ENCODE peak calls at places on chromosomes 11 and 22, in ten cellular contexts. One of them, this sample, is unnamed.

GRCh38 chr22:49943405-49943765 is 17.2 kb upstream of the PIM3 start:
- DNase-seq in iPS DF 6.9: no peak
- DNase-seq in fibroblast of lung: no peak
- DNase-seq in mucosa of descending colon: no peak
- DNase-seq in PC-3: no peak
- DNase-seq in lower lobe of right lung: no peak
- DNase-seq in CD8-positive, alpha-beta T cell: no peak
- DNase-seq in upper lobe of right lung: no peak
- DNase-seq in heart right ventricle: no peak
- DNase-seq in body of pancreas: no peak
- DNase-seq in this sample: no peak

GRCh38 chr11:47111318-47111804 is 65.3 kb downstream of the ARFGAP2 start:
- DNase-seq in iPS DF 6.9: no peak
- DNase-seq in fibroblast of lung: no peak
- DNase-seq in mucosa of descending colon: no peak
- DNase-seq in PC-3: no peak
- DNase-seq in lower lobe of right lung: no peak
- DNase-seq in CD8-positive, alpha-beta T cell: no peak
- DNase-seq in upper lobe of right lung: no peak
- DNase-seq in heart right ventricle: no peak
- DNase-seq in body of pancreas: no peak
- DNase-seq in this sample: no peak

GRCh38 chr11:87097582-87097981 is 59.8 kb downstream of the TMEM135 start:
- DNase-seq in iPS DF 6.9: peak; percentile 25
- DNase-seq in fibroblast of lung: peak; percentile 20
- DNase-seq in mucosa of descending colon: peak; percentile 48
- DNase-seq in PC-3: peak; percentile 76
- DNase-seq in lower lobe of right lung: no peak
- DNase-seq in CD8-positive, alpha-beta T cell: peak; percentile 50
- DNase-seq in upper lobe of right lung: no peak
- DNase-seq in heart right ventricle: no peak
- DNase-seq in body of pancreas: peak; percentile 55
- DNase-seq in this sample: peak; percentile 39

GRCh38 chr11:10550503-10550902 is 9.5 kb upstream of the RNF141 start:
- DNase-seq in iPS DF 6.9: no peak
- DNase-seq in fibroblast of lung: peak; percentile 73
- DNase-seq in mucosa of descending colon: no peak
- DNase-seq in PC-3: peak; percentile 73
- DNase-seq in lower lobe of right lung: no peak
- DNase-seq in CD8-positive, alpha-beta T cell: no peak
- DNase-seq in upper lobe of right lung: no peak
- DNase-seq in heart right ventricle: no peak
- DNase-seq in body of pancreas: no peak
- DNase-seq in this sample: no peak

GRCh38 chr11:2951235-2952110 is 22.3 kb upstream of the PHLDA2 start:
- DNase-seq in iPS DF 6.9: no peak
- DNase-seq in fibroblast of lung: peak; percentile 82
- DNase-seq in mucosa of descending colon: no peak
- DNase-seq in PC-3: no peak
- DNase-seq in lower lobe of right lung: no peak
- DNase-seq in CD8-positive, alpha-beta T cell: no peak
- DNase-seq in upper lobe of right lung: no peak
- DNase-seq in heart right ventricle: no peak
- DNase-seq in body of pancreas: no peak
- DNase-seq in this sample: no peak

GRCh38 chr11:98100689-98101088 is 920.1 kb upstream of the CNTN5 start:
- DNase-seq in iPS DF 6.9: no peak
- DNase-seq in fibroblast of lung: no peak
- DNase-seq in mucosa of descending colon: no peak
- DNase-seq in PC-3: no peak
- DNase-seq in lower lobe of right lung: no peak
- DNase-seq in CD8-positive, alpha-beta T cell: no peak
- DNase-seq in upper lobe of right lung: no peak
- DNase-seq in heart right ventricle: no peak
- DNase-seq in body of pancreas: no peak
- DNase-seq in this sample: no peak

GRCh38 chr22:43100223-43100622 is 10.3 kb upstream of the BIK start:
- DNase-seq in iPS DF 6.9: no peak
- DNase-seq in fibroblast of lung: no peak
- DNase-seq in mucosa of descending colon: no peak
- DNase-seq in PC-3: no peak
- DNase-seq in lower lobe of right lung: no peak
- DNase-seq in CD8-positive, alpha-beta T cell: no peak
- DNase-seq in upper lobe of right lung: no peak
- DNase-seq in heart right ventricle: no peak
- DNase-seq in body of pancreas: no peak
- DNase-seq in this sample: no peak

GRCh38 chr22:26606611-26607010 is 11.2 kb downstream of the CRYBB1 start:
- DNase-seq in iPS DF 6.9: no peak
- DNase-seq in fibroblast of lung: peak; percentile 86
- DNase-seq in mucosa of descending colon: no peak
- DNase-seq in PC-3: peak; percentile 9
- DNase-seq in lower lobe of right lung: no peak
- DNase-seq in CD8-positive, alpha-beta T cell: no peak
- DNase-seq in upper lobe of right lung: no peak
- DNase-seq in heart right ventricle: no peak
- DNase-seq in body of pancreas: no peak
- DNase-seq in this sample: no peak

GRCh38 chr11:117300773-117301172 is 9.6 kb downstream of the BACE1-AS start:
- DNase-seq in iPS DF 6.9: no peak
- DNase-seq in fibroblast of lung: peak; percentile 29
- DNase-seq in mucosa of descending colon: no peak
- DNase-seq in PC-3: no peak
- DNase-seq in lower lobe of right lung: no peak
- DNase-seq in CD8-positive, alpha-beta T cell: no peak
- DNase-seq in upper lobe of right lung: no peak
- DNase-seq in heart right ventricle: no peak
- DNase-seq in body of pancreas: no peak
- DNase-seq in this sample: no peak

GRCh38 chr11:117298195-117298594 is 7.0 kb downstream of the BACE1-AS start:
- DNase-seq in iPS DF 6.9: no peak
- DNase-seq in fibroblast of lung: peak; percentile 9
- DNase-seq in mucosa of descending colon: no peak
- DNase-seq in PC-3: no peak
- DNase-seq in lower lobe of right lung: no peak
- DNase-seq in CD8-positive, alpha-beta T cell: no peak
- DNase-seq in upper lobe of right lung: no peak
- DNase-seq in heart right ventricle: no peak
- DNase-seq in body of pancreas: no peak
- DNase-seq in this sample: no peak

GRCh38 chr11:117299351-117300300 is 8.5 kb downstream of the BACE1-AS start:
- DNase-seq in iPS DF 6.9: no peak
- DNase-seq in fibroblast of lung: no peak
- DNase-seq in mucosa of descending colon: no peak
- DNase-seq in PC-3: no peak
- DNase-seq in lower lobe of right lung: no peak
- DNase-seq in CD8-positive, alpha-beta T cell: no peak
- DNase-seq in upper lobe of right lung: no peak
- DNase-seq in heart right ventricle: no peak
- DNase-seq in body of pancreas: peak; percentile 64
- DNase-seq in this sample: no peak

GRCh38 chr11:117302228-117302627 is 11.1 kb downstream of the BACE1-AS start:
- DNase-seq in iPS DF 6.9: no peak
- DNase-seq in fibroblast of lung: no peak
- DNase-seq in mucosa of descending colon: no peak
- DNase-seq in PC-3: no peak
- DNase-seq in lower lobe of right lung: no peak
- DNase-seq in CD8-positive, alpha-beta T cell: no peak
- DNase-seq in upper lobe of right lung: no peak
- DNase-seq in heart right ventricle: no peak
- DNase-seq in body of pancreas: no peak
- DNase-seq in this sample: no peak

DNA sequence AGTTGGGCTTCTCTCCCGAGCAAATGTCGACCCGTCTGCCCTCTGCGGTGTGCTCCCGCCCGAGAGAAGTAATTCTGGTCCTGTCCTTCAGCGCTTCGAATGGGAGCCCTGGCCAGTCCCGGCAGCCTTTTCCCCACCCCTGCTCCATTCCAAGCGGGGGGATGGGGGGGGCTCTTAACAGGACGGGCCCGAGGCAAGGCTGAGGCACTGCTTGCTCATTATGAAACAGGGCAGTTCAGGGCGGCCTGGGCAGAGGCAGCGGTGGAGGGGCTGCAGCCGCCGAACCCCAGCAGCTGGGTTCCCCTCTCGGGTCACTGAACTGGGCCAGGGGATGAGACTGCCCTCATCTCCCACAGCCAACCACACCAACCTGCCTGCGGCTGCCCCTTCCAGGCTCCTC is 9.2 kb downstream of the BACE1-AS start:
- DNase-seq in iPS DF 6.9: no peak
- DNase-seq in fibroblast of lung: peak; percentile 69
- DNase-seq in mucosa of descending colon: peak; percentile 32
- DNase-seq in PC-3: no peak
- DNase-seq in lower lobe of right lung: no peak
- DNase-seq in CD8-positive, alpha-beta T cell: no peak
- DNase-seq in upper lobe of right lung: peak; percentile 71
- DNase-seq in heart right ventricle: peak; percentile 33
- DNase-seq in body of pancreas: peak; percentile 64
- DNase-seq in this sample: no peak
- H3K4me3 ChIP-seq in iPS DF 6.9: no peak overlapping the region
- H3K4me3 ChIP-seq in fibroblast of lung: no peak overlapping the region
- H3K4me3 ChIP-seq in mucosa of descending colon: no peak overlapping the region
- H3K4me3 ChIP-seq in PC-3: no peak overlapping the region
- H3K4me3 ChIP-seq in lower lobe of right lung: peak overlapping the region; percentile 17
- H3K4me3 ChIP-seq in CD8-positive, alpha-beta T cell: no peak overlapping the region
- H3K4me3 ChIP-seq in upper lobe of right lung: no peak overlapping the region
- H3K4me3 ChIP-seq in heart right ventricle: no peak overlapping the region
- H3K4me3 ChIP-seq in body of pancreas: no peak overlapping the region
- H3K4me3 ChIP-seq in this sample: no peak overlapping the region

GRCh38 chr11:101296896-101297295 is 167.3 kb upstream of the PGR start:
- DNase-seq in iPS DF 6.9: no peak
- DNase-seq in fibroblast of lung: no peak
- DNase-seq in mucosa of descending colon: no peak
- DNase-seq in PC-3: peak; percentile 44
- DNase-seq in lower lobe of right lung: no peak
- DNase-seq in CD8-positive, alpha-beta T cell: no peak
- DNase-seq in upper lobe of right lung: no peak
- DNase-seq in heart right ventricle: no peak
- DNase-seq in body of pancreas: no peak
- DNase-seq in this sample: no peak
- H3K9me3 ChIP-seq in iPS DF 6.9: no peaks in the 10 kb centered on the region
- H3K9me3 ChIP-seq in fibroblast of lung: no peaks in the 10 kb centered on the region
- H3K9me3 ChIP-seq in mucosa of descending colon: no peaks in the 10 kb centered on the region
- H3K9me3 ChIP-seq in PC-3: no peaks in the 10 kb centered on the region
- H3K9me3 ChIP-seq in lower lobe of right lung: no peaks in the 10 kb centered on the region
- H3K9me3 ChIP-seq in CD8-positive, alpha-beta T cell: no peaks in the 10 kb centered on the region
- H3K9me3 ChIP-seq in upper lobe of right lung: peaks cover 4% of the 10 kb centered on the region
- H3K9me3 ChIP-seq in heart right ventricle: no peaks in the 10 kb centered on the region
- H3K9me3 ChIP-seq in body of pancreas: no peaks in the 10 kb centered on the region
- H3K9me3 ChIP-seq in this sample: no peaks in the 10 kb centered on the region

GRCh38 chr11:80595011-80595410 is 1154.2 kb upstream of the TENM4 start:
- DNase-seq in iPS DF 6.9: no peak
- DNase-seq in fibroblast of lung: peak; percentile 90
- DNase-seq in mucosa of descending colon: no peak
- DNase-seq in PC-3: peak; percentile 69
- DNase-seq in lower lobe of right lung: no peak
- DNase-seq in CD8-positive, alpha-beta T cell: no peak
- DNase-seq in upper lobe of right lung: no peak
- DNase-seq in heart right ventricle: no peak
- DNase-seq in body of pancreas: no peak
- DNase-seq in this sample: no peak

GRCh38 chr11:80593981-80594380 is 1153.2 kb upstream of the TENM4 start:
- DNase-seq in iPS DF 6.9: no peak
- DNase-seq in fibroblast of lung: peak; percentile 82
- DNase-seq in mucosa of descending colon: no peak
- DNase-seq in PC-3: peak; percentile 83
- DNase-seq in lower lobe of right lung: no peak
- DNase-seq in CD8-positive, alpha-beta T cell: no peak
- DNase-seq in upper lobe of right lung: no peak
- DNase-seq in heart right ventricle: no peak
- DNase-seq in body of pancreas: no peak
- DNase-seq in this sample: peak; percentile 3

GRCh38 chr11:80603472-80603871 is 1162.6 kb upstream of the TENM4 start:
- DNase-seq in iPS DF 6.9: no peak
- DNase-seq in fibroblast of lung: no peak
- DNase-seq in mucosa of descending colon: peak; percentile 42
- DNase-seq in PC-3: no peak
- DNase-seq in lower lobe of right lung: no peak
- DNase-seq in CD8-positive, alpha-beta T cell: no peak
- DNase-seq in upper lobe of right lung: no peak
- DNase-seq in heart right ventricle: no peak
- DNase-seq in body of pancreas: no peak
- DNase-seq in this sample: no peak

GRCh38 chr11:80596291-80596810 is 1155.5 kb upstream of the TENM4 start:
- DNase-seq in iPS DF 6.9: no peak
- DNase-seq in fibroblast of lung: peak; percentile 30
- DNase-seq in mucosa of descending colon: no peak
- DNase-seq in PC-3: peak; percentile 16
- DNase-seq in lower lobe of right lung: no peak
- DNase-seq in CD8-positive, alpha-beta T cell: no peak
- DNase-seq in upper lobe of right lung: no peak
- DNase-seq in heart right ventricle: no peak
- DNase-seq in body of pancreas: no peak
- DNase-seq in this sample: no peak

DNA sequence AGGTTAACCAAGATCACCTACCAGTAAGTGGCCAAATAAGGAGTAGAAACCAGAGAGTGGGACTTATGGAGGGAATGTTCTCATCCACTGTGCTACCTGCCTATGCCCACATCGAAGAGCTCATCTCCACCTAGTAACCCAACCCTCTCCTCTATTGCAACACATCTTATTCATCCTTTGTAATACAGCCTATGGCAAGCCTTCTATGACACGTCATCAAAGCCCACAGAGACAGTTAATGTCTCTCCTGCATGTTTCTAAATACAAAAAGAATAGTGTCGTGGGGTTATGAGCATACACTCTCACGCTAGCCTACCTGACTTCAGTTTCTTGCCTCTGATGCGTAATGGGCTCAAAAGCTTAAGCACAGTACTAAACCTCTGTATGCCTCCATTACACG is 1158.1 kb upstream of the TENM4 start:
- DNase-seq in iPS DF 6.9: no peak
- DNase-seq in fibroblast of lung: no peak
- DNase-seq in mucosa of descending colon: no peak
- DNase-seq in PC-3: peak; percentile 37
- DNase-seq in lower lobe of right lung: no peak
- DNase-seq in CD8-positive, alpha-beta T cell: no peak
- DNase-seq in upper lobe of right lung: no peak
- DNase-seq in heart right ventricle: no peak
- DNase-seq in body of pancreas: no peak
- DNase-seq in this sample: no peak
- H3K4me3 ChIP-seq in iPS DF 6.9: no peak overlapping the region
- H3K4me3 ChIP-seq in fibroblast of lung: no peak overlapping the region
- H3K4me3 ChIP-seq in mucosa of descending colon: no peak overlapping the region
- H3K4me3 ChIP-seq in PC-3: no peak overlapping the region
- H3K4me3 ChIP-seq in lower lobe of right lung: no peak overlapping the region
- H3K4me3 ChIP-seq in CD8-positive, alpha-beta T cell: no peak overlapping the region
- H3K4me3 ChIP-seq in upper lobe of right lung: no peak overlapping the region
- H3K4me3 ChIP-seq in heart right ventricle: no peak overlapping the region
- H3K4me3 ChIP-seq in body of pancreas: no peak overlapping the region
- H3K4me3 ChIP-seq in this sample: no peak overlapping the region

DNA sequence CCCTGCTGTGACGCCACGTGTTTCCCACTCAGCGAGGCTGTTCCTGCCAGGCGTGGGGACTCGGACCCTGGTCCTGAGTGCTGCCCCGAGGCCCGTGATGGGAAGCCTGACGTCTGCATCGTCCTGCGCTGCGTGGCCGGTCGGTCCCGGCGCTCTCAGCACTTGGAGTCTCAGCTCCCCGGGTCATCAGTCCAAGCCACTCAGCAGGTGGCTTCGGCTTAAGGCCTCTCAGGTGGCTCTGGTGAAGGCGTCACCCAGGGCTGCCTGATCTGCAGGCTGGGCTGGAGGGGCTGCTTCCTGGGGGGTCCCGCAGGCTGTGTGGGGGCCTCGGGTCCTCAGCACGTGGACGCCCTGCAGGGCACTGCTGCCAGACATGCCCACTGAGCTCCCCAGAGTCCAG is 35.3 kb downstream of the BRSK2 start:
- DNase-seq in iPS DF 6.9: no peak
- DNase-seq in fibroblast of lung: no peak
- DNase-seq in mucosa of descending colon: no peak
- DNase-seq in PC-3: no peak
- DNase-seq in lower lobe of right lung: no peak
- DNase-seq in CD8-positive, alpha-beta T cell: no peak
- DNase-seq in upper lobe of right lung: no peak
- DNase-seq in heart right ventricle: no peak
- DNase-seq in body of pancreas: no peak
- DNase-seq in this sample: no peak
- H3K9me3 ChIP-seq in iPS DF 6.9: no peaks in the 10 kb centered on the region
- H3K9me3 ChIP-seq in fibroblast of lung: no peaks in the 10 kb centered on the region
- H3K9me3 ChIP-seq in mucosa of descending colon: no peaks in the 10 kb centered on the region
- H3K9me3 ChIP-seq in PC-3: no peaks in the 10 kb centered on the region
- H3K9me3 ChIP-seq in lower lobe of right lung: no peaks in the 10 kb centered on the region
- H3K9me3 ChIP-seq in CD8-positive, alpha-beta T cell: no peaks in the 10 kb centered on the region
- H3K9me3 ChIP-seq in upper lobe of right lung: no peaks in the 10 kb centered on the region
- H3K9me3 ChIP-seq in heart right ventricle: no peaks in the 10 kb centered on the region
- H3K9me3 ChIP-seq in body of pancreas: no peaks in the 10 kb centered on the region
- H3K9me3 ChIP-seq in this sample: no peaks in the 10 kb centered on the region

This sample was measured in HAP-1.